ENCODE peak calls at places on chromosomes 4 and X, in nine cellular contexts. V is CD8-positive, alpha-beta T cell; T is heart right ventricle; W is activated naive CD4-positive, alpha-beta T cell treated with anti-CD3 and anti-CD28 coated beads for 36 hours; A is D341Med; Y is EL; P is activated CD4-positive, alpha-beta T cell treated with anti-CD3 and anti-CD28 coated beads, Interleukin-2, amount 50 U/mL, for 1 hour; D is NCI-H2081; K is EH. H is an unnamed sample.

GRCh38 chr4:128709268-128709667 is 100.2 kb upstream of the JADE1 start:
- DNase-seq in A (no peak), P (no peak), W (peak), Y (no peak), T (no peak), K (no peak), V (no peak), D (no peak), H (no peak)

GRCh38 chr4:110475881-110476818 is at the start of gene ENPEP:
- DNase-seq in T (peak), W (no peak), A (no peak), D (no peak), Y (peak), V (no peak), P (no peak), K (peak), H (no peak)

GRCh38 chr4:53459548-53459947 is 82.1 kb downstream of the FIP1L1 start:
- DNase-seq in T (no peak), V (no peak), Y (peak), D (no peak), W (no peak), A (no peak), K (peak), P (no peak), H (no peak)

GRCh38 chrX:119406739-119407138 is 7.6 kb downstream of the SLC25A43 start:
- DNase-seq in W (no peak), K (peak), D (no peak), V (no peak), Y (peak), P (no peak), A (no peak), T (no peak), H (no peak)

GRCh38 chr4:41141910-41142309 is 72.4 kb downstream of the APBB2 start:
- DNase-seq in Y (peak), W (no peak), V (no peak), D (no peak), K (peak), P (no peak), A (no peak), T (no peak), H (no peak)

GRCh38 chr4:115113382-115114106 is at the start of gene NDST4:
- DNase-seq in A (peak), K (peak), V (no peak), W (no peak), D (peak), T (no peak), Y (no peak), P (no peak), H (no peak)

GRCh38 chrX:101595739-101596419 is 21.9 kb downstream of the ARMCX6 start:
- DNase-seq in K (peak), D (peak), V (peak), A (peak), T (peak), P (peak), W (peak), Y (peak), H (peak)

GRCh38 chr4:95676190-95676589 is 127.4 kb upstream of the UNC5C start:
- DNase-seq in K (no peak), D (no peak), A (no peak), Y (no peak), T (no peak), P (no peak), W (no peak), V (no peak), H (no peak)

GRCh38 chr4:40178672-40179071 is 18.2 kb upstream of the RHOH start:
- DNase-seq in P (no peak), W (no peak), D (peak), A (no peak), K (no peak), V (no peak), T (no peak), Y (no peak), H (no peak)

GRCh38 chr4:48914311-48914710 is 7.7 kb upstream of the OCIAD2 start:
- DNase-seq in V (no peak), T (no peak), K (no peak), W (no peak), A (no peak), P (no peak), D (no peak), Y (no peak), H (no peak)

GRCh38 chr4:22091351-22091731 is 142.8 kb upstream of the KCNIP4 start:
- DNase-seq in P (no peak), W (no peak), K (no peak), A (peak), Y (no peak), V (no peak), T (no peak), D (no peak), H (no peak)

GRCh38 chrX:103254171-103254824 is 657 bp downstream of the TCEAL8 start:
- DNase-seq in P (peak), D (peak), A (peak), T (peak), K (peak), V (peak), W (peak), Y (peak), H (no peak)

GRCh38 chr4:38605794-38606586 is 58.0 kb upstream of the KLF3 start:
- DNase-seq in T (no peak), P (no peak), A (no peak), D (no peak), K (no peak), W (no peak), V (no peak), Y (no peak), H (no peak)

GRCh38 chrX:33416273-33416805 is 205.0 kb upstream of the DMD start:
- DNase-seq in T (no peak), P (no peak), W (no peak), K (no peak), V (no peak), A (no peak), D (no peak), Y (no peak), H (no peak)

GRCh38 chrX:154495472-154495922 is 5.1 kb upstream of the SLC10A3 start:
- DNase-seq in P (no peak), V (no peak), A (no peak), W (no peak), K (no peak), Y (no peak), D (no peak), T (no peak), H (no peak)

GRCh38 chr4:89254847-89255246 is 52.8 kb downstream of the GPRIN3 start:
- DNase-seq in K (peak), A (peak), V (peak), W (peak), D (peak), P (peak), T (no peak), Y (peak), H (peak)

GRCh38 chrX:153775631-153776595 is 4.9 kb upstream of the SRPK3 start:
- DNase-seq in T (no peak), V (no peak), Y (no peak), D (no peak), K (no peak), P (no peak), A (peak), W (no peak), H (no peak)

GRCh38 chr4:118173126-118173525 is 138.8 kb downstream of the NDST3 start:
- DNase-seq in P (no peak), A (no peak), W (no peak), D (no peak), T (no peak), Y (no peak), V (no peak), K (peak), H (no peak)

GRCh38 chrX:2859197-2859797 is 30.6 kb downstream of the GYG2 start:
- DNase-seq in T (no peak), K (no peak), Y (no peak), P (no peak), W (no peak), A (no peak), V (no peak), D (no peak), H (no peak)

GRCh38 chr4:111296466-111296865 is 673.6 kb upstream of the PITX2 start:
- DNase-seq in D (no peak), P (no peak), Y (no peak), V (no peak), W (no peak), K (no peak), A (no peak), T (no peak), H (no peak)

GRCh38 chrX:47146936-47147859 is 2.2 kb downstream of the RBM10 start:
- DNase-seq in P (no peak), T (no peak), A (no peak), W (no peak), V (no peak), Y (no peak), K (no peak), D (no peak), H (no peak)

GRCh38 chr4:109989044-109989443 is 76.4 kb downstream of the EGF start:
- DNase-seq in V (no peak), D (no peak), A (no peak), K (no peak), Y (no peak), P (no peak), W (no peak), T (no peak), H (no peak)

GRCh38 chrX:74835566-74835965 is 89.7 kb downstream of the NEXMIF start:
- DNase-seq in W (peak), P (no peak), Y (no peak), V (no peak), D (no peak), A (no peak), T (no peak), K (no peak), H (no peak)

GRCh38 chrX:1483843-1484637 is 31.3 kb upstream of the ASMTL start:
- DNase-seq in P (no peak), K (no peak), D (no peak), V (peak), A (no peak), Y (no peak), W (peak), T (peak), H (no peak)

GRCh38 chrX:2894885-2895292 is 34.2 kb downstream of the ARSD start:
- DNase-seq in Y (peak), V (no peak), P (no peak), K (peak), A (no peak), T (no peak), W (no peak), D (no peak), H (no peak)

GRCh38 chr4:31081375-31081774 is 361.2 kb downstream of the PCDH7 start:
- DNase-seq in K (peak), P (no peak), W (no peak), V (no peak), T (no peak), D (no peak), Y (peak), A (no peak), H (no peak)